ENCODE peak calls at places on chromosomes 1 and 21, in five cellular contexts. V is cardiac muscle cell, X is fibroblast of pulmonary artery, D is AG09309, N is bronchial epithelial cell. J is an unnamed sample.

GRCh38 chr1:4838231-4838630 is 183.8 kb downstream of the AJAP1 start:
- DNase-seq in N (peak), D (no peak), X (no peak), V (no peak), J (no peak)

GRCh38 chr1:34650090-34650489 is 104.8 kb upstream of the GJB5 start:
- DNase-seq in N (no peak), D (no peak), X (no peak), V (no peak), J (no peak)

GRCh38 chr1:18739408-18739807 is 108.8 kb downstream of the PAX7 start:
- DNase-seq in D (no peak), X (no peak), N (no peak), V (no peak), J (no peak)

GRCh38 chr1:22773981-22774471 is 63.4 kb downstream of the EPHB2 start:
- DNase-seq in X (peak), V (peak), N (no peak), D (peak), J (no peak)

GRCh38 chr1:192445849-192446489 is 129.2 kb downstream of the RGS21 start:
- DNase-seq in N (peak), X (peak), D (peak), V (peak), J (peak)

GRCh38 chr21:37675202-37675801 is 241.0 kb downstream of the KCNJ6 start:
- DNase-seq in X (peak), D (no peak), N (peak), V (peak), J (peak)

GRCh38 chr1:119275145-119275929 is 93.2 kb upstream of the HAO2 start:
- DNase-seq in D (peak), V (peak), X (peak), N (peak), J (peak)

GRCh38 chr1:3454811-3455618 is 550 bp downstream of the ARHGEF16 start:
- DNase-seq in V (peak), D (no peak), N (no peak), X (no peak), J (no peak)

GRCh38 chr1:37033355-37034291 is 692 bp downstream of the GRIK3 start:
- DNase-seq in X (no peak), N (no peak), D (no peak), V (peak), J (no peak)

GRCh38 chr1:41618871-41619270 is 134.4 kb upstream of the EDN2 start:
- DNase-seq in V (no peak), D (no peak), N (no peak), X (no peak), J (no peak)

DNA sequence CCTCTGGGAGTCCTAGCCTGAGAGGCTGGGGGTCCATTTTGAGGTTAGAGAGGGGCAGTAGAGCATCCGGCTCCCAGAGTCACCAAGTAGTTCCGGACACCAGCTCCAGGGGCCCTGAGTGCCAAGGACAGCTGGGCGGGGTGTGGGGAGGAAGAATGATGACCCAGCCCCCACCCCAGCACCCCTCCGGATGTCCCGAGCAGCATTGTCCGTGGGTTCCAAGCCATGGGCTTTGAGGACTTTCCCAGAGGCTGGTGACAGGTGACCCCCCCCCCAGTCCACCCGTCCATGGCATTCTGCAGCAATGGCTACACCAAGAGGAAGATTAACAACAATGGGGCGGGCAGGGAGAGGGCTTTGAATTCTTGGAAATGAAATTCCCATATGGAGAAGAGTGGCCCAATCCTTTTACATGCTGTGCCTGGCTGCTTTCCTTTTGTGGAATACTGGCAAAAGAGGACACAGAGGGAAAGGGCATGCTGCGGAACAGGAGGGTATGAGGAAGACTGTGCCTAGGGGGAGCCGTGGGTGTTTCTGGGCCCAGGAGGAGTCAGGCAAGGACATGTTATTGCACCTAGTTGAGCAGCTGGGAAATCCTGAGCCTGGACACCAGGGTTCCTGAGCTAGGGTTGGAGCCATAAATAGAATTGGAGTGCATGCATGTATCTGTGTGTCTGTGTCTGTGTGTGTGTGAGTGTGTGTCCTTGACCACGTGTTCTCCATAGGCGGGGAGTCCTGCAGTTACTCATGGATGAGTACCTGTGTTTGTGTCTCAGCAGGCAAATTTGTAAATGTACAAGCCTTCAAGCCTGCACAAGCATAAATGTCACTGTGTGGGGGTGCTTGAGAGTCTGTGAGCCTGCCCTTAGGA is 953 bp downstream of the ATP1A2 start:
- DNase-seq in D (no peak), N (peak), V (peak), X (peak), J (no peak)
- H3K4me3 ChIP-seq in D (no peak), N (no peak), V (peak), X (no peak), J (no peak)

DNA sequence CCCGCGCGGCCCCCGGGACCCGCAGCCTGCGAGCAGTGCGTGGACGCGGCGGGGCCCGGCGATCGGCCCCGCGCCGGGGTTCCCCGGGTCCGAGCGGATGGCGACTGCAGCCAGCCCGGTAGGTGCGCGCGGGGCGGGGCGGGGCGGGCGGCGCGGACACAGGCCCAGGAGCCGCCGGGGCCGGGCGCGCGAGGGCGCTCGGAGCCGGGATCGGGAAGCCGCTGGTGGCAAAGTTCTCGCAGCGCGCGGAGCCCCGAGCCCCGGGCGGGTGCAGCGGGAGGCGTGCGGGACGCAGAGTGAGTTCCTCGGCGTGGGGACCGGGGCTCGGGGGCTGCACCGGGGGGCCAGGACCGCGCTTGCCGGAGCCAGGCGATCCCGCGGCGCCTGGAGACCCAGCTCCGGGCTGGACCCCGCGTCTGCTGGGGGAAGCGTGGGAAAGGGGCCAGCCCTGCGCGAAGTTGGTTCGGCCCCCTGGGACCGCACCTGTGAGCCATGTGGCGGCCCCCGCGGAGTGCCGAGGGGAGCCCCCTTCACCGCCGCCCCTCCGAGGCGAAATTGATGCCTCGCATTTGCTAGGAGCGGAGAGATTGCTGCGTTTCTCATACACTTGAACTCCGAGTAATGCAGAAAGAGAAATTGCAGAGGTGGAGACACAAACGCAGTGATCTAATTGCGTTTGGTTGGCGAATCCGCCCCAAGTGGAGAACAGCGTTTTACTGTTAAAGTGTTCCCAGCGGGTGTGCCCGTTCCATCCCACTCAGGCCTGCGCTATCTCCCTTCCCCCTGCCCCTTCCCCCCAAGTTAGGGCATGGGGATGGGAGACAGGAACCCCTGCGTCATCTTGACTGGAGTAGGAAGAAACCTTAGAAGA is 228.9 kb upstream of the TMEM51 start:
- DNase-seq in X (peak), D (no peak), V (peak), N (no peak), J (no peak)
- TF ChIP-seq CTCF in X (no peak), D (no peak), V (no peak), N (peak), J (no peak)

DNA sequence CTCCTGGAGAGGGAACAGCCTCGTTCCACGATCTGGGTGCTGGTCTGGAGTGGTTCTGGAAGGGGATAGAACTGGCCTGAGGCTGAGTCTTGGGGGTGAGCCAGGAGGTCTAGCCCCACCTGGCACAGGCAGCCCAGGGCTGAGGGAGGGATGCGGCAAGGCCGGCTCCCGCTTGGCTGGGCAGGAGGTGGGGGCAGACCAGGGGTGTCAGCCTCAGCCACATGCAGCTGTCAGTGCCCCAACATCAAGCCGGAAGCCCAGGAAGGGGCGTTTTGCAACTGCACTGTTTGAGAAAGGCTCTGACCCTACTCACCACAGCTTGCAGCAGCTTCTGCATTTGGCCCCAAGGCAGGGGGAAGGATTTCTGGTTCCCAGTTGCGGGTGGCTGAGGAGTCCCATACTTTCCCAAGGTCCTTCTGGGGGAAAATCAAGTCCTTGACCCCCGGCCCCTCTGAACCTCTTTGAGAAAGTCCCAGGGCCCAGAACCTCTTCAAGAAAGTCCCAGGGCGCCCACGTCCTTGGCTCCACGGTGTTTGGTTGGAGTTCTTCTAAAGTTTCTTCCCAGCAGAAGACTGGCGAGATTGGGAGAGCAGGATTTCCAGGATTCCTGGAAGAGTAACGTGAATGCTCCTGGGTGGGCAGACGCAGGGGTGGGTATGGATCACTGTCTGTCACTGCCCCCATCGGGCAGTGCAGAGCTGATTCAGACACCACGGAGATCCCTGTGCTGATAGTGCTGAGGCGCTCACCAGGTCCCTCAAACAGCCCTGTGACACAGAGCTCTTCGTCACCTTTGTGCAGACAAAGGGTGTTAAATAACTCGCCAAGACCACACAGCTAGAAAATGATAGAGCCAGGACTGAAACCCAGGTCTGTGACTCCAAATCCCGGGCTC is 2.2 kb downstream of the EFHD2 start:
- DNase-seq in D (no peak), X (peak), N (no peak), V (no peak), J (no peak)
- H3K4me3 ChIP-seq in D (peak), X (peak), N (peak), V (no peak), J (peak)

DNA sequence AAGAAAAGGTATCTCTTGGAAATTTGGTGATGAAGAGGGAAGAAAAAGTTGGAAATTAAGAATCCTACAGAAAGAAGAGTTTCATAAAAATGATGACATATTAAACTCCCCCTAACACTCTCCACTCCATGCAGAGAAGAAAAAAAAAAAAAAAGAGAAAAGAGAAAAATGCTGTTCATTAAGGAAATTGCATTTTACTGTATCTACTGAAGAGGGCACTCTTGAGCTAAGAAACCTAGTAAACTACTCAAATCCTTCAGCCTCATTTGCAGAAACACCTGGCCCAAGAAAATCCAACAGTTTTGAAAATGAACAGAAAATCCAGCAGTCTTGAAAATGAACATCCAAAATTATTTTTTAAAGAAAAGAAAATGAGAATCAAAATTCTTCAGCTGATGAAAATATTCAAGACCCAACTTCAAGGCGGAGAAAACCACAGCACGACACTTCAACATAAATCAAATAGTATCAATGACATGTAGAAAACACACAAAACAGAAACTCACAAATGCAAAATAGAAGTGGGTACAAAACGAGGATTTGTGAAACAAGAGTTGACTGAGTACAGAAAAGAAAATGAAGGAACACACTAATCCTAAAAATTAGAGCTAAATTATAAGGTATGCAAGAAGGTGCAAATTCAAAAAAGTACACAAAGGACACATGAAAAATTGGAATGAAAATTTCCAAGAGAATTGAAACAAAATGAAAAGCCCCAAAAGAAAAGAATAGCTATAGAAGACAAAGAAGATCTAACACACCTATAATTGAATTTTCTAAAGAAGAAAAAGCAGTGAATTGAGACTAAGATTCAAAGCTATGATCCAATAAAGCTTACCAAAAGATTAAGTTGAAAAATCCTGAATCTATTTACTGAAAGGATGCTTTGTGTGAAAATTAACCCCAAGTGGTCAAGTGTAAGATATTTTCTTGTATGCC is 73.2 kb upstream of the DNAJC6 start:
- DNase-seq in X (peak), D (no peak), N (peak), V (peak), J (no peak)
- TF ChIP-seq CTCF in X (peak), D (peak), N (peak), V (peak), J (peak)

J was measured in HFF-Myc.